ENCODE peak calls at places on chromosomes 16 and 17, in ten cellular contexts. One of them, this sample, is unnamed.

GRCh38 chr17:27751166-27751565 is 49.2 kb downstream of the NOS2 start:
- DNase-seq in testis: no peak
- DNase-seq in AG04450: no peak
- DNase-seq in nephron progenitor cell: no peak
- DNase-seq in uterus: no peak
- DNase-seq in NB4: no peak
- DNase-seq in keratinocyte: no peak
- DNase-seq in Panc1: no peak
- DNase-seq in mesothelial cell of epicardium: no peak
- DNase-seq in epithelial cell of proximal tubule: no peak
- DNase-seq in this sample: peak

GRCh38 chr16:20074089-20074956 is 633 bp upstream of the GPR139 start:
- DNase-seq in testis: no peak
- DNase-seq in AG04450: no peak
- DNase-seq in nephron progenitor cell: no peak
- DNase-seq in uterus: no peak
- DNase-seq in NB4: no peak
- DNase-seq in keratinocyte: no peak
- DNase-seq in Panc1: no peak
- DNase-seq in mesothelial cell of epicardium: no peak
- DNase-seq in epithelial cell of proximal tubule: no peak
- DNase-seq in this sample: no peak

GRCh38 chr16:3993052-3993785 is 112.7 kb upstream of the CREBBP start:
- DNase-seq in testis: no peak
- DNase-seq in AG04450: no peak
- DNase-seq in nephron progenitor cell: no peak
- DNase-seq in uterus: no peak
- DNase-seq in NB4: no peak
- DNase-seq in keratinocyte: no peak
- DNase-seq in Panc1: no peak
- DNase-seq in mesothelial cell of epicardium: no peak
- DNase-seq in epithelial cell of proximal tubule: no peak
- DNase-seq in this sample: no peak

GRCh38 chr16:22424161-22424937 is 49.9 kb upstream of the CDR2 start:
- DNase-seq in testis: peak
- DNase-seq in AG04450: no peak
- DNase-seq in nephron progenitor cell: no peak
- DNase-seq in uterus: peak
- DNase-seq in NB4: no peak
- DNase-seq in keratinocyte: no peak
- DNase-seq in Panc1: no peak
- DNase-seq in mesothelial cell of epicardium: no peak
- DNase-seq in epithelial cell of proximal tubule: no peak
- DNase-seq in this sample: peak

GRCh38 chr17:19330271-19330670 is 32.3 kb downstream of the B9D1 start:
- DNase-seq in testis: no peak
- DNase-seq in AG04450: no peak
- DNase-seq in nephron progenitor cell: peak
- DNase-seq in uterus: no peak
- DNase-seq in NB4: no peak
- DNase-seq in keratinocyte: no peak
- DNase-seq in Panc1: no peak
- DNase-seq in mesothelial cell of epicardium: no peak
- DNase-seq in epithelial cell of proximal tubule: no peak
- DNase-seq in this sample: no peak

GRCh38 chr16:85164838-85165516 is 52.7 kb upstream of the CIBAR2 start:
- DNase-seq in testis: no peak
- DNase-seq in AG04450: no peak
- DNase-seq in nephron progenitor cell: no peak
- DNase-seq in uterus: peak
- DNase-seq in NB4: no peak
- DNase-seq in keratinocyte: no peak
- DNase-seq in Panc1: no peak
- DNase-seq in mesothelial cell of epicardium: no peak
- DNase-seq in epithelial cell of proximal tubule: no peak
- DNase-seq in this sample: no peak

GRCh38 chr17:8922451-8922850 is 43.1 kb downstream of the PIK3R5 start:
- DNase-seq in testis: no peak
- DNase-seq in AG04450: peak
- DNase-seq in nephron progenitor cell: no peak
- DNase-seq in uterus: no peak
- DNase-seq in NB4: peak
- DNase-seq in keratinocyte: peak
- DNase-seq in Panc1: peak
- DNase-seq in mesothelial cell of epicardium: no peak
- DNase-seq in epithelial cell of proximal tubule: peak
- DNase-seq in this sample: no peak

GRCh38 chr17:27667656-27668487 is 36.9 kb downstream of the LGALS9 start:
- DNase-seq in testis: no peak
- DNase-seq in AG04450: no peak
- DNase-seq in nephron progenitor cell: no peak
- DNase-seq in uterus: no peak
- DNase-seq in NB4: no peak
- DNase-seq in keratinocyte: no peak
- DNase-seq in Panc1: no peak
- DNase-seq in mesothelial cell of epicardium: no peak
- DNase-seq in epithelial cell of proximal tubule: no peak
- DNase-seq in this sample: no peak

GRCh38 chr17:31838641-31839225 is 20.3 kb downstream of the COPRS start:
- DNase-seq in testis: no peak
- DNase-seq in AG04450: no peak
- DNase-seq in nephron progenitor cell: no peak
- DNase-seq in uterus: no peak
- DNase-seq in NB4: no peak
- DNase-seq in keratinocyte: no peak
- DNase-seq in Panc1: no peak
- DNase-seq in mesothelial cell of epicardium: no peak
- DNase-seq in epithelial cell of proximal tubule: no peak
- DNase-seq in this sample: no peak

GRCh38 chr17:58487589-58488427 is at the start of gene HSF5:
- DNase-seq in testis: peak
- DNase-seq in AG04450: no peak
- DNase-seq in nephron progenitor cell: no peak
- DNase-seq in uterus: no peak
- DNase-seq in NB4: no peak
- DNase-seq in keratinocyte: no peak
- DNase-seq in Panc1: no peak
- DNase-seq in mesothelial cell of epicardium: no peak
- DNase-seq in epithelial cell of proximal tubule: no peak
- DNase-seq in this sample: peak
- TF ChIP-seq CTCF in testis: no peak
- TF ChIP-seq CTCF in AG04450: no peak
- TF ChIP-seq CTCF in nephron progenitor cell: no peak
- TF ChIP-seq CTCF in uterus: no peak
- TF ChIP-seq CTCF in NB4: no peak
- TF ChIP-seq CTCF in keratinocyte: no peak
- TF ChIP-seq CTCF in Panc1: no peak
- TF ChIP-seq CTCF in mesothelial cell of epicardium: no peak
- TF ChIP-seq CTCF in epithelial cell of proximal tubule: no peak
- TF ChIP-seq CTCF in this sample: no peak

GRCh38 chr17:17497065-17497844 is 1.1 kb upstream of the RASD1 start:
- DNase-seq in testis: no peak
- DNase-seq in AG04450: no peak
- DNase-seq in nephron progenitor cell: no peak
- DNase-seq in uterus: no peak
- DNase-seq in NB4: no peak
- DNase-seq in keratinocyte: no peak
- DNase-seq in Panc1: no peak
- DNase-seq in mesothelial cell of epicardium: no peak
- DNase-seq in epithelial cell of proximal tubule: no peak
- DNase-seq in this sample: no peak
- TF ChIP-seq CTCF in testis: no peak
- TF ChIP-seq CTCF in AG04450: no peak
- TF ChIP-seq CTCF in nephron progenitor cell: no peak
- TF ChIP-seq CTCF in uterus: no peak
- TF ChIP-seq CTCF in NB4: no peak
- TF ChIP-seq CTCF in keratinocyte: no peak
- TF ChIP-seq CTCF in Panc1: no peak
- TF ChIP-seq CTCF in mesothelial cell of epicardium: peak
- TF ChIP-seq CTCF in epithelial cell of proximal tubule: no peak
- TF ChIP-seq CTCF in this sample: no peak

DNA sequence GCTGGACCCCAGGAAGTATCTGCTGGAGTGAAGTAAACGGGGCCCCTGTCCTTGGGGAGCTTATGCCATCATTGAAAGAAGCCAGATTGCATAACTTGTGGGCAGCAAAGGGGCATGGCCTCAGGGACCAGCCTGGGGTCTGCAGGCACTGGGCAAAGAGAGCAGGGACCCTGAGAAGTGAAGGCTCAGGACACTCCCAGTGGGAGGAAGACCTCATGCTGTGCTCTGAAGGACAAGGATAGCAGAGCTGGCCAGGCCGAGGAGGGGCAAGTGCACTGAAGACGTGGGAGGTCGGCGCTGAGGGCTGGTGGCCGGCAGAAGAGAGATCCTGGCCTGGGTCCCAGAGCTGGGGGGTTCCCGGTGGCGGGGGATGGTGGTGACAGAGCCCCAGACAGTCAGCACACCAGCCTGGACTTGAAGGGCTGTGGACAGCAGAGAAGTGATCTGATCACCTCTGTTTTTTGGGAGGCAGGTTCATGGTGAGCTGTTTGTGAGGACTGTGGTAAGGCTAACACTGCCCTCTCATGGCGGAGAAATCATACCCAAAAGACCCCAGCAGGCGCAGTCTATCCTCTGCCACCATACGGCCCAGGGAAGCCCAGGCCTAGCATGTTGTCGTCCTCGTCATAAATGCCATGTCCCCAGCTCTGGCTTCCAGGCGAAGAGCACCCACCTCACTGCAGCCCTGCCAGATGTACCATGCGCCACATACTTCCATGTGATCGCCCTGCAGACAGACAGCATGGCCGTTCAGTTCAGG is 7.1 kb upstream of the CNP start:
- DNase-seq in testis: peak
- DNase-seq in AG04450: peak
- DNase-seq in nephron progenitor cell: peak
- DNase-seq in uterus: no peak
- DNase-seq in NB4: peak
- DNase-seq in keratinocyte: no peak
- DNase-seq in Panc1: no peak
- DNase-seq in mesothelial cell of epicardium: no peak
- DNase-seq in epithelial cell of proximal tubule: no peak
- DNase-seq in this sample: no peak
- TF ChIP-seq CTCF in testis: no peak
- TF ChIP-seq CTCF in AG04450: peak
- TF ChIP-seq CTCF in nephron progenitor cell: peak
- TF ChIP-seq CTCF in uterus: no peak
- TF ChIP-seq CTCF in NB4: peak
- TF ChIP-seq CTCF in keratinocyte: peak
- TF ChIP-seq CTCF in Panc1: no peak
- TF ChIP-seq CTCF in mesothelial cell of epicardium: no peak
- TF ChIP-seq CTCF in epithelial cell of proximal tubule: peak
- TF ChIP-seq CTCF in this sample: peak

GRCh38 chr16:58515125-58515870 is at the start of gene SETD6:
- DNase-seq in testis: peak
- DNase-seq in AG04450: peak
- DNase-seq in nephron progenitor cell: peak
- DNase-seq in uterus: peak
- DNase-seq in NB4: peak
- DNase-seq in keratinocyte: peak
- DNase-seq in Panc1: peak
- DNase-seq in mesothelial cell of epicardium: peak
- DNase-seq in epithelial cell of proximal tubule: peak
- DNase-seq in this sample: peak
- TF ChIP-seq CTCF in testis: no peak
- TF ChIP-seq CTCF in AG04450: no peak
- TF ChIP-seq CTCF in nephron progenitor cell: no peak
- TF ChIP-seq CTCF in uterus: no peak
- TF ChIP-seq CTCF in NB4: peak
- TF ChIP-seq CTCF in keratinocyte: no peak
- TF ChIP-seq CTCF in Panc1: peak
- TF ChIP-seq CTCF in mesothelial cell of epicardium: no peak
- TF ChIP-seq CTCF in epithelial cell of proximal tubule: peak
- TF ChIP-seq CTCF in this sample: peak

GRCh38 chr16:1613240-1613639 is 1.1 kb downstream of the CRAMP1 start:
- DNase-seq in testis: peak
- DNase-seq in AG04450: no peak
- DNase-seq in nephron progenitor cell: peak
- DNase-seq in uterus: no peak
- DNase-seq in NB4: peak
- DNase-seq in keratinocyte: no peak
- DNase-seq in Panc1: no peak
- DNase-seq in mesothelial cell of epicardium: peak
- DNase-seq in epithelial cell of proximal tubule: no peak
- DNase-seq in this sample: no peak

GRCh38 chr16:1610841-1611653 is 825 bp downstream of the IFT140 start:
- DNase-seq in testis: no peak
- DNase-seq in AG04450: no peak
- DNase-seq in nephron progenitor cell: no peak
- DNase-seq in uterus: no peak
- DNase-seq in NB4: peak
- DNase-seq in keratinocyte: no peak
- DNase-seq in Panc1: no peak
- DNase-seq in mesothelial cell of epicardium: peak
- DNase-seq in epithelial cell of proximal tubule: no peak
- DNase-seq in this sample: no peak

GRCh38 chr16:1606774-1607173 is 5.1 kb downstream of the IFT140 start:
- DNase-seq in testis: no peak
- DNase-seq in AG04450: no peak
- DNase-seq in nephron progenitor cell: no peak
- DNase-seq in uterus: no peak
- DNase-seq in NB4: no peak
- DNase-seq in keratinocyte: no peak
- DNase-seq in Panc1: no peak
- DNase-seq in mesothelial cell of epicardium: no peak
- DNase-seq in epithelial cell of proximal tubule: no peak
- DNase-seq in this sample: no peak

GRCh38 chr16:1612320-1613111 is at the start of gene CRAMP1:
- DNase-seq in testis: peak
- DNase-seq in AG04450: no peak
- DNase-seq in nephron progenitor cell: peak
- DNase-seq in uterus: peak
- DNase-seq in NB4: peak
- DNase-seq in keratinocyte: no peak
- DNase-seq in Panc1: no peak
- DNase-seq in mesothelial cell of epicardium: no peak
- DNase-seq in epithelial cell of proximal tubule: no peak
- DNase-seq in this sample: no peak

DNA sequence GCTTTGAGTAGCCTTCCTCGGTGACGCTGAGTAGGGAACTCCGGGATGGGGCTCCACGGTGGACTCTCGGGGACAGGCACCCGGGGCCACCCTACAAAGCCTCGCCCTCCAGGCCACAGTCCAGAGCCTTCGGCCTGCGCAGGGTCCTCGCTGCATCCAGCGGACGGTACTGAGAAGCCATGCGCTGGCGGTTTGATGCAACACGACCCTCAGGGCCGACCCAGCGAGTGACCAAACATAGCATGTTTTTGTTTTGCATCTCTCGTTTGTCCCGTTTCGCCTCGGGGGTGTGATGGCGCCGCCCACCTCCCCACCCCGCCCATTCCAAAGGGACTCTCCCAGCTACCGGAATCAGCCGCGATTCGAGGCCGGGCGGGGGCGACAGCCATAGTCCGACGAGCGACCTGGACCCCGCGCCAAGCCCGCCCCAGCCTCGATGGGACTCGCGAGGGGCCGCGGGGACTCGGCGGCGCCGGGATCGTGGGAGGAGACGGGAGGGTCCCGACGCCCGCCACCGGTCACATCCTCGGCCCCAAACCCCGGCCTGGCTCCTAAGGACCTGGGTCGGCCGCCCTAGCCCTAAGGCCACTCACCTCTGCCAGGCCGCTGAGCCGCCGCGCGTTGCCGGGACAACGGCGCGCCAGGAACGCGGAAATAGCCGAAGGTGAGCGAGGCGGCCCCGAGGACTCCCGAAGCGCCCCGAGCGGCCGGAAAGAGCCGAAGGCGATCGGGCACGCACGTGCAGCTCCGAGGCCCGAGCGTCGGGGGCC is 1.6 kb downstream of the IFT140 start:
- DNase-seq in testis: peak
- DNase-seq in AG04450: peak
- DNase-seq in nephron progenitor cell: peak
- DNase-seq in uterus: peak
- DNase-seq in NB4: peak
- DNase-seq in keratinocyte: peak
- DNase-seq in Panc1: peak
- DNase-seq in mesothelial cell of epicardium: peak
- DNase-seq in epithelial cell of proximal tubule: no peak
- DNase-seq in this sample: peak
- TF ChIP-seq CTCF in testis: no peak
- TF ChIP-seq CTCF in AG04450: no peak
- TF ChIP-seq CTCF in nephron progenitor cell: no peak
- TF ChIP-seq CTCF in uterus: no peak
- TF ChIP-seq CTCF in NB4: no peak
- TF ChIP-seq CTCF in keratinocyte: no peak
- TF ChIP-seq CTCF in Panc1: no peak
- TF ChIP-seq CTCF in mesothelial cell of epicardium: no peak
- TF ChIP-seq CTCF in epithelial cell of proximal tubule: no peak
- TF ChIP-seq CTCF in this sample: no peak